ENCODE peak calls at places on chromosome 12, in six cellular contexts. Q is stomach, X is ovary, W is uterus, N is transverse colon, I is heart left ventricle. P is an unnamed sample.

GRCh38 chr12:108039794-108040193 is 89.3 kb upstream of the WSCD2 start:
- DNase-seq in Q (no peak), X (no peak), W (no peak), N (no peak), I (no peak), P (no peak)

GRCh38 chr12:76186507-76186906 is 102.0 kb upstream of the NAP1L1 start:
- DNase-seq in Q (no peak), X (no peak), W (no peak), N (no peak), I (no peak), P (no peak)

GRCh38 chr12:13504736-13505135 is 308.2 kb downstream of the EMP1 start:
- DNase-seq in Q (no peak), X (no peak), W (no peak), N (no peak), I (no peak), P (no peak)

GRCh38 chr12:106764738-106765137 is 9.7 kb upstream of the RIC8B start:
- DNase-seq in Q (no peak), X (no peak), W (no peak), N (no peak), I (no peak), P (peak)

GRCh38 chr12:459430-460258 is at the start of gene B4GALNT3:
- DNase-seq in Q (peak), X (peak), W (peak), N (peak), I (peak), P (peak)

GRCh38 chr12:57089259-57090245 is 638 bp downstream of the NAB2 start:
- DNase-seq in Q (peak), X (peak), W (peak), N (peak), I (peak), P (peak)

GRCh38 chr12:30286345-30286926 is 409.2 kb downstream of the IPO8 start:
- DNase-seq in Q (no peak), X (no peak), W (no peak), N (no peak), I (no peak), P (peak)

GRCh38 chr12:51591020-51591901 is at the start of gene SCN8A:
- DNase-seq in Q (peak), X (peak), W (peak), N (peak), I (no peak), P (peak)

GRCh38 chr12:109112720-109113465 is 3.5 kb upstream of the ACACB start:
- DNase-seq in Q (no peak), X (no peak), W (no peak), N (peak), I (no peak), P (no peak)

GRCh38 chr12:56257491-56258067 is 605 bp downstream of the ANKRD52 start:
- DNase-seq in Q (no peak), X (no peak), W (no peak), N (no peak), I (no peak), P (peak)

GRCh38 chr12:122117979-122118378 is 39.4 kb downstream of the MLXIP start:
- DNase-seq in Q (no peak), X (no peak), W (no peak), N (no peak), I (no peak), P (no peak)

GRCh38 chr12:56164345-56164729 is 6.2 kb downstream of the MYL6 start:
- DNase-seq in Q (no peak), X (peak), W (no peak), N (no peak), I (no peak), P (no peak)

GRCh38 chr12:16385779-16386646 is 38.6 kb downstream of the MGST1 start:
- DNase-seq in Q (peak), X (no peak), W (peak), N (peak), I (no peak), P (peak)

GRCh38 chr12:11978985-11979384 is 91.8 kb upstream of the BCL2L14 start:
- DNase-seq in Q (no peak), X (no peak), W (no peak), N (no peak), I (no peak), P (no peak)

GRCh38 chr12:83739602-83740001 is 1052.9 kb downstream of the TMTC2 start:
- DNase-seq in Q (no peak), X (no peak), W (no peak), N (no peak), I (no peak), P (no peak)

GRCh38 chr12:47307680-47308399 is 228.1 kb upstream of the AMIGO2 start:
- DNase-seq in Q (peak), X (no peak), W (no peak), N (peak), I (no peak), P (peak)

GRCh38 chr12:120229583-120230325 is 28.8 kb upstream of the RPLP0 start:
- DNase-seq in Q (no peak), X (no peak), W (no peak), N (peak), I (no peak), P (no peak)

GRCh38 chr12:91882910-91883309 is 262.7 kb downstream of the BTG1 start:
- DNase-seq in Q (no peak), X (no peak), W (no peak), N (no peak), I (no peak), P (no peak)

GRCh38 chr12:27666510-27666909 is 29.7 kb upstream of the REP15 start:
- DNase-seq in Q (no peak), X (no peak), W (no peak), N (no peak), I (no peak), P (no peak)

GRCh38 chr12:115975411-115975810 is 302.1 kb downstream of the MED13L start:
- DNase-seq in Q (no peak), X (no peak), W (no peak), N (no peak), I (no peak), P (no peak)

GRCh38 chr12:92466391-92467305 is 236.1 kb upstream of the PLEKHG7 start:
- DNase-seq in Q (no peak), X (no peak), W (no peak), N (peak), I (no peak), P (no peak)

DNA sequence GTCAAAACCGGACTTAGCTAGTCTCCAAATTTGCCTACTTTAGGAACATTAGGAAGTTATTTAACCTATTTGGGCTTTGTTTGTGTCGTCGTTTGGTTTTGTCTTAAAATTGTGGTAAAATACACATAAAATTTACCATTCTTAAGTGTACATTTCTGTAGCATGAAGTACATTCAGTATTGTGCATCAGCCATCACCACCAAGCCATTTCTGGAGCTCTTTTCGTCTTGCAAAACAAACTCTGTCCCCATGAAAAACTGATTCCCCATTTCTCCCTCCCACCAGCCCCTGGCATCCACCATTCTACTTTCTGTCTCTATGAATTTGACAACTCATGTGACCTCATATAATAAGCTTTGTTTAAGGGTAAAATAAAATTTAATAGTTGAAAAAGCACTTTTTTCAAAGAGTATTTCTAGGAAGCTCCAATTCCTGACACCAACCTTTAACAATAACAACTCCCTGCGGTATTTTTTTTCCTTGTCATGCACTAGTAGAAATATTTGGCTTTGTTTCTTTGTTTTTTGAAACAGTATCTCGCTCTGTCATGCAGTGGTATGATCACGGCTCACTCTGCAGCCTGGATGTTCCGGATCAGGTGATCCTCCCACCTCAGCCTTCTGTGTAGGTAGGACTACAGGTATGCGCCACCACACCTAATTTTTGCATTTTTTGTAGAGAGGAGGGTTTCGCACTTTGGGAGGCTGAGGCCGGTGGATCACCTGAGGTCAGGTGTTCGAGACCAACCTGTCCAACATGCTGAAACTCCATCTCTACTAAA is 3.6 kb upstream of the UBC start:
- DNase-seq in Q (no peak), X (no peak), W (no peak), N (no peak), I (no peak), P (no peak)
- TF ChIP-seq POLR2A in Q (no peak), X (peak), W (peak), N (no peak), I (no peak), P (no peak)

DNA sequence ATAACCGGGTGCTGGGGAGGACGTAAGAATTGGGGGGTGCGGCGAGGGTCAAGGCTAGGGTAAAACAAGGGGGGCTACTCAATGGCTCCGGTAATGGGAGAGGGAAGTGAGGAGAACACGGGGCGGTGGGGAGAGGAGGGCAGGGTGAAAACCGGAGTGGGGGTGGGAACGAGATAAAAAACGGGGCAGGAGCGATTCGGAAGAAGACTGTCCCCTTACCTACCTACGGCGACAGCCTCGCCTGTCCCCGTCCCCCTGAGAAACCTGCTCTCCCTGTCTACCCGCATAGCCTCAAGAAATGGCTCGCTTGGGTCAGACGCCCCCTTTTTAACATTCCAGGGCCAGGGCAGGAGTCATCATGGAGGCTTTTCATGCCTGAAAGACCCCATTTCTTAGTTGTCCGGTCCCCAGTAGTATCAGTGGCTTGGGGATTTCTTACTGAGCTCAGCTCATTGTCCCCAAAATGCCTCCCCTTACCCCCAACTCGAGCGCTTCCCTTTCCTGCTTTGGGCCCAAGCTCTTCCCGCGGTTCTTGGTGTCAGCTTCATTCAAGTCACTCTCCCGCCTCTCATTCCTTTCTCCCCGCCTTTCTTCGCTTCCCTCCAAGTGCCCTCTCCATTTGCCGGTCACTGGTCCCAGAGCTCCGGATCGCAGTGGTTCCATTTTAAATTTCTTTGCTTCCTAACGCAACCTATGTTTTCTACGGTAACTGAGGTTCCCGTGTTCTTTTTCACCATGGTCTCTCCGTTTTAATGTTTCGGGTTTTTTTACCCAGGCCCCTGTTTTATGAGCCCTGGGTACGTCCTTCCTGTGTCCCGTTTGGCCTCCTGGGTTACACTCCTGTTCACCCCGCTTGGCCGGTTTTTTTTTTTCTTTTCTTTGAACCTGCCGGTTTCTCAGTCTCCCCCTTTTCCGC is 1.2 kb upstream of the WSB2 start:
- DNase-seq in Q (peak), X (peak), W (peak), N (peak), I (peak), P (peak)
- TF ChIP-seq POLR2A in Q (peak), X (no peak), W (no peak), N (peak), I (no peak), P (no peak)

GRCh38 chr12:110369992-110370391 is 33.5 kb downstream of the ANAPC7 start:
- DNase-seq in Q (no peak), X (no peak), W (no peak), N (no peak), I (no peak), P (no peak)

GRCh38 chr12:110372056-110372425 is 31.5 kb downstream of the ANAPC7 start:
- DNase-seq in Q (no peak), X (no peak), W (no peak), N (no peak), I (no peak), P (no peak)

GRCh38 chr12:110370732-110371141 is 32.8 kb downstream of the ANAPC7 start:
- DNase-seq in Q (no peak), X (no peak), W (no peak), N (no peak), I (no peak), P (no peak)

GRCh38 chr12:110373025-110373876 is 30.3 kb downstream of the ANAPC7 start:
- DNase-seq in Q (no peak), X (no peak), W (peak), N (no peak), I (no peak), P (peak)

DNA sequence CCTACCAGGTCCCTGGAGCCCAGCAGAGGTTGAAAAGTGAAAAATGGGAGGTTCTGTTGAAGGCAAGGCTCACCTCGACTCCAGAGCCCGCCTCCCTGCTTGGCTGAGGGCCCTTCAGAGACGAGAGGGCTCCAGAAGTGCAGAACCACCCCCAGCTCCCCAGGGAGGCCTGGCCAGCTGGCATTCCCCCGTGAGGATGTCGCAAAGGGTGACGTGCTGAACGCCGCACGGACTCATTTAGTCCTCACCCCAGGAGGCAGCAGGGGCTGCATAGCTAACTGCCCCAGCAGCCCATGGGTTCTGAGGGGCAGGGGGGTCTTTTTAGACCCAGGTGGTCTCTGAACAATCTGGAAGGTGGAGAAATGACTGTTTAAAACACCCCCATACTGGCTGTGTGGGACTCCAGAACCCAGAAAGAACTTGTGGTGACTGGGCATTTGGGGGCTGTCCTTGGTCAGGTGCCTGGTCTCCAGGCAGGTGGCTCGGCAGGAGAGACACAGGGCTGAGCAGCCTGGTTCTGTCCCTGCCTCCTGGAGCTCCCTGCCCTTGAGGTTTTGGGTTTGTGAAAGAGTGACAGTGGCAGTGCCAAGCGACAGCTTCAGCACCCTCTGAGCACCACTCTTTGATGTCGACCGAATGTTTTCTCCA is 32.0 kb downstream of the ANAPC7 start:
- DNase-seq in Q (no peak), X (no peak), W (no peak), N (no peak), I (no peak), P (no peak)
- TF ChIP-seq POLR2A in Q (no peak), X (no peak), W (no peak), N (no peak), I (no peak), P (no peak)

GRCh38 chr12:128794661-128795529 is 28.9 kb downstream of the SLC15A4 start:
- DNase-seq in Q (peak), X (no peak), W (no peak), N (no peak), I (no peak), P (no peak)

GRCh38 chr12:128797119-128798118 is 26.3 kb downstream of the SLC15A4 start:
- DNase-seq in Q (no peak), X (no peak), W (no peak), N (no peak), I (no peak), P (peak)

GRCh38 chr12:128796439-128797118 is 27.2 kb downstream of the SLC15A4 start:
- DNase-seq in Q (no peak), X (no peak), W (no peak), N (no peak), I (no peak), P (no peak)

GRCh38 chr12:128792881-128793280 is 30.9 kb downstream of the SLC15A4 start:
- DNase-seq in Q (peak), X (no peak), W (no peak), N (no peak), I (no peak), P (no peak)

DNA sequence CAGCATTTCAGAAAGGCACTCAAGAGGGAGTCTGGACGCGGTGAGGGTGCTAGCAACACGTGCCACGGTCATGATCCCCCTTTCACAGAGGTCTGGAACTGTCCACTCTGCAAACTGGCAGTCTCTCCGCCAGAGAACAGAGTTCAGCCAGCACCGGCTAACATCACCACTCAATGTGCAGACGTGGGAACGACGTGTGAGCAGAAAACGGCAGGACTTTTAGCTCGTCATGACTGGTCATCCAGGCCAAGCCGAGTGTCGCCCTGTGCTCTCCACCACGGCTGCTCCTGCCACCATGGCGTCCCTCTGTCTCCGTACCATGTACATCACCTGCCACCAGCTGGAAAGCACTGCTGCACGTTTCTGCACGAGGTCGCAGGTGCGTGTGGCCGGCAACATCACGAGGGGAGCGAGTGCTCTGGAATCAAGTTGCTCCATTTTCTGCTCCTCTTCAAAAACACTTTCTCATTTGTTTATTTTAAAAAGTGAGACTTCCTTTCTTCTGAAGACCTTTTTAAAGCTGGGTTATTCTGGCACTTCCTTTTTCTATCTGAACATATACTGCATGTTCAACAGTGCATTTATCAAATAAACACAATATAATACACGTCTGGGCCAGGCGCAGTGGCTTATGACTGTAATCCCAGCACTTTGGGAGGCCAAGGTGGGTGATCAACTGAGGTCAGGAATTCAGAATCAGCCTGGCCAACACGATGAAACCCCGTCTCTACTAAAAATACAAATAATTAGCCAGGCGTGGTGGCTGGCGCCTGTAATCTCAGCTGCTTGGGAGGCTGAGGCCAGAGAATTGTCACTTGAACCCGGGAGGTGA is 28.0 kb downstream of the SLC15A4 start:
- DNase-seq in Q (no peak), X (no peak), W (no peak), N (no peak), I (no peak), P (no peak)
- TF ChIP-seq POLR2A in Q (no peak), X (no peak), W (no peak), N (no peak), I (no peak), P (no peak)

DNA sequence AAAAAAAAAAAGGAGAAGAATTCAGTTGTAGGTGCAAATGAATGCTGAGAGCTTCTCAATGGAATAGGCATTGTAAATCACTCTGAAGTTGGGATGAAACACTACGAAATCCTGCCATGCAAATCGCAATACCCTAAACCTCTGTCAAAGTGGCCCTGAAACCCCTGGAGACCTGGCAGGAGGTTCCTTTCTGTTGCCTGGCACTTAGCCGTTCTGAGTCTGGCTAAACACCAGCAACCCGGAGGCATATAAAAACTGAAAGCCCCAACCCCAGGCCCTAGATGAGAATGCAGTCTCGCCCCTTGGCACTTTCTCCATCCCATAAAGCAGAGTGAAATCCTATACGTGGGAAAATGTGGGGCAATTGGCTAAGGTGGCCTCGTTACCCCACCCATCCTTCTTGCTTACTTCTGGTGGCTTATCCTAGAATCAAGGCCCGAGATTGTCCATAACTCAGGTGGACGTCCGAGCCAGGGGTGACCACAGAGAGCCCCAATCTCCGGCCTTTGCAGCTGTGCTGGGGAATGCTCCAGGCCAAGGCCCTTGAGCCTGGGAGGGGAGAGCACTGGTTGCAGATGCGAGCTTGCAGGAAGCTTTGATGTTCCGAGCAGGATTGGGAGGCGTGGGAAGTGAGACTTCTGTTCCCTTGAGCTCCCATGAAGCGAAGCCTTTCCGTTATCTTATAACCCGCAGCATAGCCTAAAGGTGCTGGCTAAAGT is 151.7 kb upstream of the PARP11 start:
- DNase-seq in Q (no peak), X (no peak), W (no peak), N (no peak), I (no peak), P (no peak)
- TF ChIP-seq POLR2A in Q (no peak), X (no peak), W (no peak), N (no peak), I (no peak), P (no peak)

P was measured in testis.